ENCODE peak calls at places on chromosomes 13 and 19, in ten cellular contexts. J is T-cell; X is NB4; D is smooth muscle cell of the brain vasculature; V is glutamatergic neuron; I is heart left ventricle; Q is activated CD8-positive, alpha-beta T cell treated with anti-CD3 and anti-CD28 coated beads, Interleukin-2, amount 10 ng/mL, durations not matched to agents 7 days and 5 days; S is activated naive CD4-positive, alpha-beta T cell; R is sigmoid colon; F is hippocampal formation. W is an unnamed sample.
A peak's percentile ranks its signal among the peaks of the same experiment; 100 is the strongest.

GRCh38 chr13:113452942-113453901 is at the start of gene ADPRHL1:
- DNase-seq in R (peak; percentile 70), Q (no peak), J (no peak), V (peak; percentile 64), I (peak; percentile 88), D (no peak), X (peak; percentile 44), S (no peak), F (no peak), W (no peak)

GRCh38 chr13:50130686-50131051 is 115.4 kb downstream of the KCNRG start:
- DNase-seq in I (peak; percentile 50), F (no peak), D (no peak), V (peak; percentile 45), X (peak; percentile 59), S (no peak), J (peak; percentile 29), R (no peak), Q (no peak), W (peak; percentile 41)

GRCh38 chr19:4363571-4364304 is 20.4 kb downstream of the MPND start:
- DNase-seq in X (no peak), I (no peak), D (no peak), S (no peak), F (no peak), V (no peak), R (no peak), J (no peak), Q (no peak), W (no peak)

GRCh38 chr19:27860309-27860934 is 1352.5 kb downstream of the UQCRFS1 start:
- DNase-seq in D (no peak), X (no peak), I (no peak), Q (no peak), V (no peak), F (no peak), S (no peak), J (no peak), R (no peak), W (no peak)

GRCh38 chr19:49097453-49098288 is 12.4 kb downstream of the SNRNP70 start:
- DNase-seq in F (no peak), D (peak; percentile 33), J (peak; percentile 75), I (peak; percentile 56), S (peak; percentile 51), X (peak; percentile 81), Q (peak; percentile 85), V (peak; percentile 84), R (peak; percentile 79), W (peak; percentile 71)

GRCh38 chr13:50306096-50306495 is 290.9 kb downstream of the KCNRG start:
- DNase-seq in R (no peak), V (no peak), D (no peak), Q (no peak), S (no peak), F (no peak), I (no peak), X (no peak), J (no peak), W (no peak)

GRCh38 chr19:31270897-31271568 is 78.2 kb downstream of the TSHZ3 start:
- DNase-seq in X (no peak), D (no peak), F (no peak), V (no peak), S (no peak), Q (no peak), R (peak; percentile 58), I (no peak), J (no peak), W (no peak)

GRCh38 chr19:32362318-32362691 is 16.9 kb downstream of the ZNF507 start:
- DNase-seq in R (no peak), V (no peak), S (no peak), Q (no peak), X (no peak), J (no peak), D (no peak), I (no peak), F (no peak), W (no peak)

GRCh38 chr13:111594606-111595005 is 274.2 kb downstream of the TEX29 start:
- DNase-seq in J (no peak), V (no peak), D (no peak), R (no peak), Q (no peak), F (no peak), S (no peak), I (no peak), X (no peak), W (no peak)

GRCh38 chr13:42729857-42730402 is 51.5 kb upstream of the FAM216B start:
- DNase-seq in X (no peak), J (no peak), Q (no peak), D (no peak), F (no peak), S (no peak), V (no peak), I (no peak), R (no peak), W (no peak)

GRCh38 chr19:3771906-3772450 is at the start of gene RAX2:
- DNase-seq in S (no peak), R (no peak), F (no peak), D (no peak), I (no peak), X (no peak), V (no peak), J (no peak), Q (no peak), W (no peak)

GRCh38 chr19:33905473-33905936 is 108.8 kb downstream of the KCTD15 start:
- DNase-seq in S (no peak), Q (no peak), I (peak; percentile 65), X (no peak), R (no peak), F (no peak), J (no peak), D (no peak), V (peak; percentile 25), W (no peak)

GRCh38 chr19:55646889-55647731 is 902 bp upstream of the CCDC106 start:
- DNase-seq in V (no peak), S (no peak), J (no peak), F (no peak), D (no peak), X (no peak), I (no peak), Q (no peak), R (no peak), W (no peak)

W was measured in fibroblast of villous mesenchyme.